ENCODE peak calls at places on chromosomes 11 and 22, in seven cellular contexts. One of them, this sample, is unnamed.

GRCh38 chr11:73218106-73218829 is at the start of gene P2RY2:
- DNase-seq in GM23248: peak; percentile 52
- DNase-seq in neural progenitor cell: peak; percentile 88
- DNase-seq in OCI-LY7: no peak
- DNase-seq in PC-3: peak; percentile 81
- DNase-seq in HCT116: peak; percentile 32
- DNase-seq in GM23338: peak; percentile 87
- DNase-seq in this sample: peak; percentile 86

GRCh38 chr22:37491106-37491505 is 4.9 kb upstream of the MFNG start:
- DNase-seq in HCT116: no peak
- DNase-seq in OCI-LY7: no peak
- DNase-seq in neural progenitor cell: no peak
- DNase-seq in PC-3: no peak
- DNase-seq in GM23338: no peak
- DNase-seq in GM23248: no peak
- DNase-seq in this sample: no peak

GRCh38 chr11:9493492-9493891 is 32.7 kb downstream of the ZNF143 start:
- DNase-seq in HCT116: no peak
- DNase-seq in neural progenitor cell: no peak
- DNase-seq in OCI-LY7: no peak
- DNase-seq in PC-3: no peak
- DNase-seq in GM23248: peak; percentile 28
- DNase-seq in GM23338: no peak
- DNase-seq in this sample: peak; percentile 20

GRCh38 chr22:41998361-41999261 is at the start of gene WBP2NL:
- DNase-seq in OCI-LY7: peak; percentile 86
- DNase-seq in PC-3: peak; percentile 69
- DNase-seq in GM23248: peak; percentile 88
- DNase-seq in GM23338: peak; percentile 37
- DNase-seq in HCT116: no peak
- DNase-seq in neural progenitor cell: no peak
- DNase-seq in this sample: peak; percentile 89

GRCh38 chr22:38205261-38206128 is 3.7 kb downstream of the MAFF start:
- DNase-seq in OCI-LY7: no peak
- DNase-seq in HCT116: no peak
- DNase-seq in GM23338: no peak
- DNase-seq in neural progenitor cell: no peak
- DNase-seq in GM23248: peak; percentile 93
- DNase-seq in PC-3: no peak
- DNase-seq in this sample: no peak

GRCh38 chr22:49749885-49750510 is 77.7 kb downstream of the BRD1 start:
- DNase-seq in HCT116: no peak
- DNase-seq in OCI-LY7: no peak
- DNase-seq in GM23338: no peak
- DNase-seq in GM23248: no peak
- DNase-seq in PC-3: no peak
- DNase-seq in neural progenitor cell: no peak
- DNase-seq in this sample: peak; percentile 28

GRCh38 chr11:126426820-126427749 is 71.6 kb downstream of the ST3GAL4 start:
- DNase-seq in GM23248: no peak
- DNase-seq in GM23338: no peak
- DNase-seq in HCT116: no peak
- DNase-seq in OCI-LY7: no peak
- DNase-seq in neural progenitor cell: no peak
- DNase-seq in PC-3: no peak
- DNase-seq in this sample: no peak

GRCh38 chr11:58060939-58061672 is 30.4 kb downstream of the OR6Q1 start:
- DNase-seq in GM23338: peak; percentile 62
- DNase-seq in PC-3: peak; percentile 18
- DNase-seq in OCI-LY7: no peak
- DNase-seq in GM23248: peak; percentile 60
- DNase-seq in HCT116: no peak
- DNase-seq in neural progenitor cell: peak; percentile 21
- DNase-seq in this sample: no peak

GRCh38 chr11:113494021-113494420 is 18.8 kb upstream of the DRD2 start:
- DNase-seq in OCI-LY7: no peak
- DNase-seq in GM23338: no peak
- DNase-seq in HCT116: no peak
- DNase-seq in PC-3: peak; percentile 39
- DNase-seq in GM23248: no peak
- DNase-seq in neural progenitor cell: no peak
- DNase-seq in this sample: no peak

GRCh38 chr11:33899383-33900037 is 7.6 kb upstream of the LMO2 start:
- DNase-seq in neural progenitor cell: peak; percentile 29
- DNase-seq in GM23248: peak; percentile 93
- DNase-seq in HCT116: peak; percentile 43
- DNase-seq in PC-3: peak; percentile 80
- DNase-seq in OCI-LY7: no peak
- DNase-seq in GM23338: no peak
- DNase-seq in this sample: peak; percentile 15

GRCh38 chr11:132134322-132134721 is 763.9 kb downstream of the NTM start:
- DNase-seq in GM23338: no peak
- DNase-seq in HCT116: no peak
- DNase-seq in OCI-LY7: no peak
- DNase-seq in GM23248: peak; percentile 72
- DNase-seq in PC-3: peak; percentile 89
- DNase-seq in neural progenitor cell: no peak
- DNase-seq in this sample: no peak

GRCh38 chr22:22460635-22461034 is 47.9 kb downstream of the ZNF280B start:
- DNase-seq in GM23338: peak; percentile 47
- DNase-seq in OCI-LY7: peak; percentile 46
- DNase-seq in HCT116: peak; percentile 7
- DNase-seq in GM23248: peak; percentile 11
- DNase-seq in neural progenitor cell: peak; percentile 17
- DNase-seq in PC-3: peak; percentile 15
- DNase-seq in this sample: peak; percentile 10

GRCh38 chr11:61294717-61295595 is at the start of gene VWCE:
- DNase-seq in PC-3: peak; percentile 55
- DNase-seq in OCI-LY7: peak; percentile 89
- DNase-seq in GM23248: peak; percentile 82
- DNase-seq in HCT116: no peak
- DNase-seq in neural progenitor cell: peak; percentile 89
- DNase-seq in GM23338: peak; percentile 92
- DNase-seq in this sample: peak; percentile 89

GRCh38 chr11:132257861-132258260 is 887.4 kb downstream of the NTM start:
- DNase-seq in GM23338: no peak
- DNase-seq in HCT116: no peak
- DNase-seq in GM23248: no peak
- DNase-seq in PC-3: no peak
- DNase-seq in neural progenitor cell: no peak
- DNase-seq in OCI-LY7: no peak
- DNase-seq in this sample: no peak

GRCh38 chr11:19698493-19699292 is 13.9 kb upstream of the NAV2 start:
- DNase-seq in OCI-LY7: no peak
- DNase-seq in GM23248: peak; percentile 93
- DNase-seq in PC-3: peak; percentile 38
- DNase-seq in neural progenitor cell: no peak
- DNase-seq in GM23338: no peak
- DNase-seq in HCT116: no peak
- DNase-seq in this sample: no peak

DNA sequence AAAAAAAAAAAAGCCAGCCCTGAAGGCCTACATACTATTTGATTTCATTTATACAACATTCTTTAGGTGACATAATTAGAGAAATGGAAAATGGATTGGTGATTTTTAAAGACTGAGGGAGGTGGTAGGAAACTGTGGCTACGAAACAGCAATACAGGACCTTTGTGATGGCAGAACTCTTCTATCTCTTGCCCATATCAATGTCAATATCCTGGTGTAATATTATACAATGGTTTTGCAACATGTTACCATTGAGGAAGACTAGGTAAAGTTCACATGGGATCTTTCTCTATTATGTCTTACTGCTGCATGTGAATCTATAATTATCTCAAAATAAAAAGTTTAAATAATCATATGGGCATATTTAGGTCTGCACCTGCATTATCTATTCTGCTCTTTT is 371.2 kb downstream of the ETS1 start:
- DNase-seq in PC-3: no peak
- DNase-seq in OCI-LY7: no peak
- DNase-seq in GM23248: no peak
- DNase-seq in HCT116: no peak
- DNase-seq in neural progenitor cell: no peak
- DNase-seq in GM23338: no peak
- DNase-seq in this sample: no peak
- TF ChIP-seq EZH2phosphoT487 in PC-3: no peak
- TF ChIP-seq EZH2phosphoT487 in OCI-LY7: no peak
- TF ChIP-seq EZH2phosphoT487 in GM23248: no peak
- TF ChIP-seq EZH2phosphoT487 in HCT116: no peak
- TF ChIP-seq EZH2phosphoT487 in neural progenitor cell: no peak
- TF ChIP-seq EZH2phosphoT487 in GM23338: no peak
- TF ChIP-seq EZH2phosphoT487 in this sample: no peak

DNA sequence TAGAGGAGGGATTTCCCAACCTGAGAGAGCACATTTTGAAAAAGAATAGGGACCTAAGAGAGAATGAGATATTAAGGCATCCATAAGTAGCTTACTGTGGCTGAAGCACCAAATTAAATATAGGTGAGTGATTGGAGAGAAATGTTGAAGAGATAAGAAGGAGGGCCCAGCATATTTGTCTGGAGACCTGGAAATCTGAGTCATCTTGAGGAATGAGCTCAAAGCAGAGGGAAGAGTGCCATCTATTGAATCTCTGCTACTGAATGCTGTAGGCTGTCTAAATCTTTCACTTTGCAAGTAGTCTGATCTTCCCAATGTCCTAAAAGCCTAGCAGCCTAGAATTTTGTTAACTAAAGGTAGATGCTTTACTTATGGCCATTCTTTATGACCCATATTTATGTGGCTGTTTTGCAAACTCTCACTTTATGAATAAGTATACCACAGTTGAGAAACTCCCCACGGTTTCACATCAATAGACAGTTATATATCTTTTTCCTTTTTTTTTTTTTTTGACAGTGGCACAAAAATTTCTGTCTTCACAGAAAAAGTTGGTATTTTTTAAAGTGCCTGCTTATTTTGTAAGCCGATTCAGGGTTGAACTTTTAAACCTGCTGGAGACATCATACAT is 2093.5 kb downstream of the LRRC4C start:
- DNase-seq in neural progenitor cell: peak; percentile 20
- DNase-seq in GM23248: peak; percentile 35
- DNase-seq in GM23338: peak; percentile 26
- DNase-seq in HCT116: no peak
- DNase-seq in OCI-LY7: no peak
- DNase-seq in PC-3: peak; percentile 75
- DNase-seq in this sample: no peak
- TF ChIP-seq EZH2phosphoT487 in neural progenitor cell: no peak
- TF ChIP-seq EZH2phosphoT487 in GM23248: no peak
- TF ChIP-seq EZH2phosphoT487 in GM23338: no peak
- TF ChIP-seq EZH2phosphoT487 in HCT116: no peak
- TF ChIP-seq EZH2phosphoT487 in OCI-LY7: no peak
- TF ChIP-seq EZH2phosphoT487 in PC-3: no peak
- TF ChIP-seq EZH2phosphoT487 in this sample: no peak

GRCh38 chr11:94661444-94661843 is 94.3 kb downstream of the PIWIL4 start:
- DNase-seq in HCT116: no peak
- DNase-seq in GM23248: no peak
- DNase-seq in PC-3: no peak
- DNase-seq in neural progenitor cell: no peak
- DNase-seq in GM23338: no peak
- DNase-seq in OCI-LY7: no peak
- DNase-seq in this sample: no peak
- TF ChIP-seq EZH2phosphoT487 in HCT116: no peak
- TF ChIP-seq EZH2phosphoT487 in GM23248: no peak
- TF ChIP-seq EZH2phosphoT487 in PC-3: no peak
- TF ChIP-seq EZH2phosphoT487 in neural progenitor cell: no peak
- TF ChIP-seq EZH2phosphoT487 in GM23338: no peak
- TF ChIP-seq EZH2phosphoT487 in OCI-LY7: no peak
- TF ChIP-seq EZH2phosphoT487 in this sample: no peak

DNA sequence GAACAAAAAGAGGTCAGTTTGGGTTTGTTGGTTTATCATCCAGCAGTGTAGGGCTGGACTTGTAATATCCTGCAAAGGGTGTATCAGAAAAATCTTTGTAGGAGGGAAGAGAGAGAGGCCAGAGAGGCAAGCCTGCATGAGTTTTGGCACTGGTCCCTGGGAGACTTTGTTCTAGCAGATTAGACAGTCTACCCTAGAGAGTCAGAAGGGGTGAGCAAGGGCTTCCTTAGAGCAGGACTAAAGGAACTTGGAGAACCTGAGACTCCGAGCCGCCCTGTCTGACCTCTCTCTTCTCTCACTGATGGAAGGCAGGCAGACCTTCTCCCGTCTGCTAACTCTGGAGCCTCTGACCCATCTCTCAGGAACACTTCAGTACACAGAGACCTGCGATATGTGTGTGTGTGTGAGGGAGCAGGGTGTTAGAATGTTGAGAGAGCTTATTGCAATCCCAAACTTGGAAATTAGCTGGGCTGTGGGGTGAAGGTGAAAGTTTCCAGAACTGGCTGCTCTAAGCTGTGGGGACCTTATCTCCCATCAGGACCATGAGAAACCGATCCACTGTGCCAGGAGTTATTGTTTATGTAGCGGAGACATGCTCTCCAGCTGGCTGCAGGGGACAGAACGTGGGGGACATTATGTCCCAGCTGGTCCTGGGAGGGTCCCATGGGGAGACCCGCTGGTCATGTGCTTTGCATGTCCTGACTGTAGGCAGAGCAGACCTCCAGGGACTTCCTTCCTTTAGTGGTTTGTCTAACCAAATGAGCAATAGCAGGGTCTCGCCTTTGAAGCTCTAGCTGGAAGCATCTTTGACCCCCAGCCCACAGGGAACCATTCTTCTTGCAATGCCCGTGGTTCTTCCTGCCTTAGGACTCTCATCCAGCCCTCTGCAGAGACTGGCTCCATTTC is 51.1 kb downstream of the TIMP3 start:
- DNase-seq in GM23338: no peak
- DNase-seq in HCT116: no peak
- DNase-seq in OCI-LY7: no peak
- DNase-seq in GM23248: no peak
- DNase-seq in PC-3: no peak
- DNase-seq in neural progenitor cell: no peak
- DNase-seq in this sample: peak; percentile 37
- TF ChIP-seq EZH2phosphoT487 in GM23338: no peak
- TF ChIP-seq EZH2phosphoT487 in HCT116: no peak
- TF ChIP-seq EZH2phosphoT487 in OCI-LY7: no peak
- TF ChIP-seq EZH2phosphoT487 in GM23248: no peak
- TF ChIP-seq EZH2phosphoT487 in PC-3: no peak
- TF ChIP-seq EZH2phosphoT487 in neural progenitor cell: no peak
- TF ChIP-seq EZH2phosphoT487 in this sample: no peak

DNA sequence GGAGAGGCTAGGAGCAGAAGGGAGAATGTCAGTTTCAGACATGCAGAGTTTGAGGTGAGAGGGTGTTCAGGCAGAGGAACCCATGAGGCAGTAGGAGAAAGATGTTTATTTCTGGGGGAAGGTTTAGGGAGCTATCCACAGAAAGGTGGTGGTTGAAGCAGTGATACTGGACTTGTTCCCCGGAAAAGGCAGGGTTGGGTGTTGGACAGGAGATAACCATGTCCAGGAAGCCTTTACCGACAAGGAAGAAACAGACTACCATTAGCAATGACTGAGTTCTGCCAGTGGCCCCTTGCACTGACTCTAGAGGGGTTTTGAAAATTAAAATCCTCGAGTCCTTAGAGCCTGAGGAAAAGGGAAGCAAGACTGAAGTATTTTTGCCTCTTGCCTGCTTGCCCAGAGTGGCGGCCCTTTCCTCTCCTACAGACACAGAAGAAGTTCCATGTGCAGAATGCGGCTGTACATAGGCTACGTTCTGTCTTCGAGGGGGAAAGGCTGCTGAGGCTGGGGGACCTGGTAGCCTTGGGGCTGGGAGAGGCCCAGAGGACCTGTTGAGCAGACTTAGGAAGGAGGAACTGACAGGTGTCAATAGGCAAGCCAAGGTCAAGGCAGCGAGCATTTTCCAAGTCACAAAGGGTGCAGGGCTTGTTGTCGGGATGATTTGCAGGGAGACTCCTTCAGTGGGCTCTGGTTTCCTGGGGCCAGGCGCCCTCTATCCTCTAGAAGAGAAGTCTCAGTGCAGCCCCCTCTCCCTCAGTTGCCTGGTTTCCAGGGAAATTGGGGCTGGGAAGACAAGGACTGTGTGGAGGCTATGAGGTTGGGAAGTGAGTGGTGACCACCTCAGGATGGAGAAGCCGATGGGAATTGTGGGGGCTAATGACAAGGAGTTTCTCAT is 146.7 kb downstream of the LDLRAD3 start:
- DNase-seq in HCT116: no peak
- DNase-seq in neural progenitor cell: no peak
- DNase-seq in PC-3: no peak
- DNase-seq in OCI-LY7: no peak
- DNase-seq in GM23248: no peak
- DNase-seq in GM23338: no peak
- DNase-seq in this sample: no peak
- TF ChIP-seq EZH2phosphoT487 in HCT116: no peak
- TF ChIP-seq EZH2phosphoT487 in neural progenitor cell: no peak
- TF ChIP-seq EZH2phosphoT487 in PC-3: no peak
- TF ChIP-seq EZH2phosphoT487 in OCI-LY7: no peak
- TF ChIP-seq EZH2phosphoT487 in GM23248: no peak
- TF ChIP-seq EZH2phosphoT487 in GM23338: no peak
- TF ChIP-seq EZH2phosphoT487 in this sample: no peak